ENCODE peak calls at places on chromosome 5, in five cellular contexts. A is GM12865, F is H9, T is endodermal cell, M is choroid plexus epithelial cell. K is an unnamed sample.

GRCh38 chr5:106858616-106859015 is 812.1 kb downstream of the EFNA5 start:
- DNase-seq in A (no peak), F (no peak), T (no peak), M (no peak), K (no peak)

GRCh38 chr5:5294429-5294828 is 128.0 kb upstream of the ICE1 start:
- DNase-seq in A (no peak), F (no peak), T (no peak), M (no peak), K (no peak)

GRCh38 chr5:66015296-66015960 is 89.1 kb downstream of the ERBIN start:
- DNase-seq in A (no peak), F (no peak), T (no peak), M (peak; percentile 13), K (no peak)

GRCh38 chr5:159807586-159807985 is 108.7 kb upstream of the ADRA1B start:
- DNase-seq in A (no peak), F (no peak), T (no peak), M (no peak), K (no peak)

GRCh38 chr5:31104775-31105174 is 88.7 kb upstream of the CDH6 start:
- DNase-seq in A (no peak), F (no peak), T (no peak), M (no peak), K (no peak)

GRCh38 chr5:131264453-131265200 is 774 bp downstream of the CDC42SE2 start:
- DNase-seq in A (peak; percentile 71), F (peak; percentile 49), T (peak; percentile 81), M (peak; percentile 48), K (no peak)

GRCh38 chr5:14853685-14854084 is 17.9 kb downstream of the ANKH start:
- DNase-seq in A (no peak), F (no peak), T (no peak), M (no peak), K (no peak)

GRCh38 chr5:88776692-88777091 is 106.3 kb downstream of the MEF2C start:
- DNase-seq in A (no peak), F (no peak), T (no peak), M (no peak), K (no peak)

GRCh38 chr5:7856855-7857254 is 5.9 kb upstream of the CFAP90 start:
- DNase-seq in A (peak; percentile 35), F (peak; percentile 68), T (peak; percentile 79), M (peak; percentile 79), K (no peak)

GRCh38 chr5:12876541-12877298 is 972.5 kb upstream of the CTNND2 start:
- DNase-seq in A (no peak), F (no peak), T (no peak), M (no peak), K (no peak)

GRCh38 chr5:171272996-171273970 is 35.8 kb upstream of the TLX3 start:
- DNase-seq in A (peak; percentile 47), F (peak; percentile 56), T (peak; percentile 77), M (peak; percentile 72), K (no peak)

GRCh38 chr5:16673241-16673998 is 56.6 kb upstream of the RETREG1 start:
- DNase-seq in A (no peak), F (no peak), T (no peak), M (no peak), K (no peak)

GRCh38 chr5:179870403-179870903 is 11.8 kb upstream of the MRNIP start:
- DNase-seq in A (peak; percentile 31), F (peak; percentile 81), T (peak; percentile 88), M (peak; percentile 72), K (no peak)

GRCh38 chr5:79850941-79851693 is 139.9 kb downstream of the MTX3 start:
- DNase-seq in A (no peak), F (no peak), T (no peak), M (no peak), K (peak; percentile 22)

GRCh38 chr5:33129309-33129708 is 311.5 kb upstream of the TARS1 start:
- DNase-seq in A (no peak), F (no peak), T (no peak), M (no peak), K (no peak)

GRCh38 chr5:133323464-133323863 is 271.7 kb downstream of the HSPA4 start:
- DNase-seq in A (no peak), F (no peak), T (no peak), M (no peak), K (no peak)
- TF ChIP-seq CTCF in A (no peak), F (no peak), T (no peak), M (no peak), K (no peak)

GRCh38 chr5:81884871-81885270 is 87.0 kb upstream of the ATG10 start:
- DNase-seq in A (no peak), F (no peak), T (no peak), M (no peak), K (no peak)
- TF ChIP-seq CTCF in A (no peak), F (no peak), T (no peak), M (no peak), K (no peak)

GRCh38 chr5:157294692-157295091 is 28.8 kb downstream of the CYFIP2 start:
- DNase-seq in A (no peak), F (no peak), T (peak; percentile 59), M (no peak), K (no peak)
- TF ChIP-seq CTCF in A (no peak), F (peak; percentile 47), T (peak; percentile 66), M (no peak), K (no peak)

GRCh38 chr5:10607666-10608442 is 44.0 kb downstream of the ANKRD33B start:
- DNase-seq in A (peak; percentile 86), F (no peak), T (peak; percentile 62), M (peak; percentile 90), K (peak; percentile 18)
- TF ChIP-seq CTCF in A (no peak), F (peak; percentile 27), T (peak; percentile 54), M (peak; percentile 59), K (no peak)

DNA sequence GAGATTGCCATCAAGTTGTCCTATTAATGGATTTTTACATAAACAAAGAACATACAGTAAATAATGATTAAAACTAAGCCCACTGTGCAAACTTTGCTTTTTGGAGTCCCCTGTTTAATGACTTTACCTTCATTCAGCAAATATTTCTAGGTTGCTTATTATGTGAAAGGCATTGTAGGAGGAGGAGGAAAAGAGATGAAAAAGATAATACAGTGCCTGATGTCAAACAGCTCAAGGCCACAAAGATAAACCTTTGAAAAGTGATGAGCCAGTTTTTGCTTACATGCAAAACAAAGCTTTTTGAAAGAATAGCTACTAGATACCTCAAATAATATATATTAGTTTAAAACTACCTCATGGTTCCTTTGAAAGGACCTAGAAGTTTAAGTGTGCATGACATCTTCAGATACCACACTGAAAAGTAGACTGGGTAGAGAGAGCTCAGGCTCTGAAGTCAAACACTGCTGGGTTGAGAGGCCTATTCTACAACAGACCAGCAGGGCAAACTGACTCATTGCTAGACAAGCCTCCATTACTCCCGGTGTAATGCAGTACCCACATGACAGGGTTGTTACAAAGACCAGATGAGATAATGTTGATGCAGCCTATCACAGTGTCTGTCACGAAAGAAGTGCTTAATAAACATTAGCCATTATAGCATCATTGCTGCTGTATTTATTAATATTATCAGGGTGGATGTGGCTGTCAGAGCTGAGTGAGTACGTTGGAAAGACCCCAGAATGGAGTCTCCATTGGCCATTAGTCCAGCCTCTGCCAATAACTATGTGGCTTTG is 11.8 kb downstream of the DEPDC1B start:
- DNase-seq in A (peak; percentile 65), F (no peak), T (peak; percentile 59), M (peak; percentile 85), K (no peak)
- TF ChIP-seq CTCF in A (peak; percentile 47), F (peak; percentile 57), T (peak; percentile 73), M (peak; percentile 74), K (peak; percentile 62)

GRCh38 chr5:94254214-94254613 is 364.2 kb downstream of the KIAA0825 start:
- DNase-seq in A (no peak), F (no peak), T (no peak), M (peak; percentile 17), K (no peak)
- TF ChIP-seq CTCF in A (no peak), F (no peak), T (no peak), M (no peak), K (no peak)

DNA sequence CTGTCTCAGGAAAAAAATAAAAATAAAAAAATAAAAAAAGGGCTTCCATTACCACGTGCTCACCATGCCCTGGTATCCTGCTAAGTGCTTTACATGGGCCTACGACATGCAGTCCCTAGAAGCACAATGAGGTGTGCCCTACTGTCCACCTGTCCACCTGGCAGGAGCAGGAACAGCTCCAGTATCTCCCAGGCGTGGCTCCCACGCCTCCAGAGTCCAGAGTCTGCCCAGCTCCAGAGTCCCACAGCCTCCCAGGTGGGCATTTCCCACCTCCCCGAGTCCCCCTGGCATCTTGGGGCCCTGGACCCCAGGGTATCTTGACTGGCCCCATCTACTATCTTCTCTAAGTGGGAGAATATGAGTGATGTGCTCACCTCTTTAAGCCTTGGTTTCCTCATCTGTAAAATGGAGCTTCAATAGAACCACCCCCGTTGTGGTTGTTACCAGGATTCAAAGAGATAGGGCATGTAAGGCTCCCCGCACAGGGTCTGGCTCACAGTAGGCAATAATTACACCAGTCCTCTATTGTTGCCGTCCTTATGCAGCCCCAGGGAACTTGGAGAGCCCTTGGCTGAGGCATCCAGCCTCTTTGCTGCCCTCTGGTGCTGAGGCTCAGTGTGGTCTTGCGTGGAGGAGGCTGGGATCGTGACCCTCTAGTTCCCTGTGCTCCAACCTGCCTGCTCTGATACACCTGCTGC is 8.9 kb downstream of the CXCL14 start:
- DNase-seq in A (peak; percentile 46), F (peak; percentile 81), T (peak; percentile 93), M (peak; percentile 67), K (no peak)
- TF ChIP-seq CTCF in A (peak; percentile 45), F (peak; percentile 72), T (peak; percentile 82), M (peak; percentile 79), K (peak; percentile 70)

DNA sequence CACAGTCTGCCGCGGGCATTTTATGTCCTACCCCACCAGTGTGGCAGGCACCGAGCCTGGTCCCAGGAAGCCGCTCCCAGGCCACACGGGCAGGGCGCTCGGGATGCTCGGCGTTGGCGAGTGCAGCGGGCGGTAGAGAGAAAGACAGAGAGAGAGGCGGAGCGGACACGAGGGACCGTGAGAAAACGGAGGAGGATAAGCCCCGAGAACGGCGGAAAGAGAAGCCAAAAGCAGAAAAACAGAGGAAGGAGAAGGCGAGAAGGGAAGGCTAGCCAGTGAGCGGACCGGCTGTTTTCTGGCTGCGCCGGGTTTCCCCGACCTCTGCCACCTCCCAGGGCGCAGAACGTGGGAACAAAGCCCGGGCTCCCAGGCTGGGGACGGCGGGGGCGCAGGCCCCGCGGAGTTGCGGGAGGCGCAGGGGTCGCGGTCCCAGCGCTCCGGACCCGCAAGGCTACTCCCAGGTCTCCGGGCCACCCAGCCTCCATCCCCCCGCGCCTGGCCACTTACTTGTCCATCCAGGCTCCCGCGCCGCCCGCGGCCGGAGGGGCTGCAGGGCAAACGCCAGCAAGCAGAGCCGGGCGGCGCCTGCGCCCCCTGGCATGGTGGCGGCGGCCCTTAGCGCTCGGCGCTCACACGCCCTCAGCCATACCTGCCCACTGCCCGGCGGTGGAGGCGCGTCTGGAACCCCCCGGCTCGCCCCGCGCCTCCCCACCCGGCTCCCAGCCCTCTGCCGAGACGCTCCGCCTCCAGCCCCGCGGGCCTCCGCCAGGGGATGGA is at the start of gene ADAM19:
- DNase-seq in A (peak; percentile 61), F (no peak), T (no peak), M (peak; percentile 64), K (peak; percentile 78)
- TF ChIP-seq CTCF in A (no peak), F (no peak), T (peak; percentile 46), M (no peak), K (no peak)

K was measured in type B pancreatic cell.